ENCODE peak calls at places on chromosomes 7 and 10, in seven cellular contexts. One of them, this sample, is unnamed.

GRCh38 chr7:151742713-151743480 is 134.0 kb downstream of the PRKAG2 start:
- DNase-seq in ovary: no peak
- DNase-seq in vagina: no peak
- DNase-seq in suprapubic skin: no peak
- DNase-seq in mucosa of descending colon: no peak
- DNase-seq in IMR-90: no peak
- DNase-seq in OCI-LY7: no peak
- DNase-seq in this sample: no peak

GRCh38 chr10:132640326-132641125 is 102.9 kb downstream of the INPP5A start:
- DNase-seq in ovary: no peak
- DNase-seq in vagina: no peak
- DNase-seq in suprapubic skin: peak; percentile 46
- DNase-seq in mucosa of descending colon: peak; percentile 20
- DNase-seq in IMR-90: no peak
- DNase-seq in OCI-LY7: no peak
- DNase-seq in this sample: no peak

GRCh38 chr7:105010538-105011523 is 3.2 kb upstream of the KMT2E start:
- DNase-seq in ovary: no peak
- DNase-seq in vagina: no peak
- DNase-seq in suprapubic skin: no peak
- DNase-seq in mucosa of descending colon: no peak
- DNase-seq in IMR-90: peak; percentile 29
- DNase-seq in OCI-LY7: peak; percentile 44
- DNase-seq in this sample: no peak

GRCh38 chr7:94145602-94146001 is 141.4 kb upstream of the BET1 start:
- DNase-seq in ovary: no peak
- DNase-seq in vagina: no peak
- DNase-seq in suprapubic skin: no peak
- DNase-seq in mucosa of descending colon: no peak
- DNase-seq in IMR-90: peak; percentile 52
- DNase-seq in OCI-LY7: no peak
- DNase-seq in this sample: no peak

GRCh38 chr10:15254808-15255655 is 86.5 kb upstream of the NMT2 start:
- DNase-seq in ovary: no peak
- DNase-seq in vagina: no peak
- DNase-seq in suprapubic skin: no peak
- DNase-seq in mucosa of descending colon: no peak
- DNase-seq in IMR-90: no peak
- DNase-seq in OCI-LY7: no peak
- DNase-seq in this sample: no peak

GRCh38 chr7:192035-192649 is at the start of gene FAM20C:
- DNase-seq in ovary: peak; percentile 88
- DNase-seq in vagina: no peak
- DNase-seq in suprapubic skin: peak; percentile 87
- DNase-seq in mucosa of descending colon: peak; percentile 87
- DNase-seq in IMR-90: peak; percentile 79
- DNase-seq in OCI-LY7: no peak
- DNase-seq in this sample: peak; percentile 85

GRCh38 chr10:82037076-82037475 is 162.1 kb downstream of the NRG3 start:
- DNase-seq in ovary: no peak
- DNase-seq in vagina: no peak
- DNase-seq in suprapubic skin: no peak
- DNase-seq in mucosa of descending colon: peak; percentile 11
- DNase-seq in IMR-90: no peak
- DNase-seq in OCI-LY7: no peak
- DNase-seq in this sample: peak; percentile 58

GRCh38 chr10:70319183-70319582 is 35.4 kb upstream of the NPFFR1 start:
- DNase-seq in ovary: no peak
- DNase-seq in vagina: no peak
- DNase-seq in suprapubic skin: no peak
- DNase-seq in mucosa of descending colon: no peak
- DNase-seq in IMR-90: no peak
- DNase-seq in OCI-LY7: no peak
- DNase-seq in this sample: no peak

GRCh38 chr10:4073912-4074311 is 288.9 kb upstream of the KLF6 start:
- DNase-seq in ovary: no peak
- DNase-seq in vagina: peak; percentile 49
- DNase-seq in suprapubic skin: no peak
- DNase-seq in mucosa of descending colon: no peak
- DNase-seq in IMR-90: peak; percentile 62
- DNase-seq in OCI-LY7: no peak
- DNase-seq in this sample: peak; percentile 31

GRCh38 chr10:44352316-44353127 is 32.4 kb downstream of the CXCL12 start:
- DNase-seq in ovary: peak; percentile 45
- DNase-seq in vagina: no peak
- DNase-seq in suprapubic skin: no peak
- DNase-seq in mucosa of descending colon: peak; percentile 53
- DNase-seq in IMR-90: peak; percentile 80
- DNase-seq in OCI-LY7: no peak
- DNase-seq in this sample: no peak

GRCh38 chr7:113892818-113893217 is 26.0 kb downstream of the PPP1R3A start:
- DNase-seq in ovary: no peak
- DNase-seq in vagina: no peak
- DNase-seq in suprapubic skin: no peak
- DNase-seq in mucosa of descending colon: no peak
- DNase-seq in IMR-90: no peak
- DNase-seq in OCI-LY7: no peak
- DNase-seq in this sample: no peak

GRCh38 chr10:121935702-121936101 is 7.9 kb upstream of the ATE1 start:
- DNase-seq in ovary: no peak
- DNase-seq in vagina: no peak
- DNase-seq in suprapubic skin: no peak
- DNase-seq in mucosa of descending colon: peak; percentile 84
- DNase-seq in IMR-90: no peak
- DNase-seq in OCI-LY7: no peak
- DNase-seq in this sample: no peak

GRCh38 chr10:10785627-10786333 is 231.9 kb upstream of the CELF2 start:
- DNase-seq in ovary: no peak
- DNase-seq in vagina: no peak
- DNase-seq in suprapubic skin: no peak
- DNase-seq in mucosa of descending colon: no peak
- DNase-seq in IMR-90: peak; percentile 67
- DNase-seq in OCI-LY7: no peak
- DNase-seq in this sample: no peak

GRCh38 chr10:108775911-108776475 is 1147.3 kb downstream of the XPNPEP1 start:
- DNase-seq in ovary: no peak
- DNase-seq in vagina: no peak
- DNase-seq in suprapubic skin: no peak
- DNase-seq in mucosa of descending colon: no peak
- DNase-seq in IMR-90: peak; percentile 45
- DNase-seq in OCI-LY7: no peak
- DNase-seq in this sample: no peak

GRCh38 chr10:129605986-129606518 is 139.0 kb downstream of the MGMT start:
- DNase-seq in ovary: no peak
- DNase-seq in vagina: no peak
- DNase-seq in suprapubic skin: no peak
- DNase-seq in mucosa of descending colon: no peak
- DNase-seq in IMR-90: no peak
- DNase-seq in OCI-LY7: no peak
- DNase-seq in this sample: no peak

GRCh38 chr7:27606270-27607209 is 56.1 kb downstream of the HIBADH start:
- DNase-seq in ovary: no peak
- DNase-seq in vagina: no peak
- DNase-seq in suprapubic skin: no peak
- DNase-seq in mucosa of descending colon: no peak
- DNase-seq in IMR-90: peak; percentile 81
- DNase-seq in OCI-LY7: no peak
- DNase-seq in this sample: peak; percentile 10
- TF ChIP-seq CTCF in ovary: no peak
- TF ChIP-seq CTCF in vagina: no peak
- TF ChIP-seq CTCF in suprapubic skin: no peak
- TF ChIP-seq CTCF in mucosa of descending colon: no peak
- TF ChIP-seq CTCF in IMR-90: no peak
- TF ChIP-seq CTCF in OCI-LY7: no peak
- TF ChIP-seq CTCF in this sample: no peak

GRCh38 chr7:120398284-120399000 is 125.5 kb downstream of the KCND2 start:
- DNase-seq in ovary: no peak
- DNase-seq in vagina: no peak
- DNase-seq in suprapubic skin: no peak
- DNase-seq in mucosa of descending colon: no peak
- DNase-seq in IMR-90: no peak
- DNase-seq in OCI-LY7: no peak
- DNase-seq in this sample: no peak
- H3K4me3 ChIP-seq in ovary: no peak overlapping the region
- H3K4me3 ChIP-seq in vagina: no peak overlapping the region
- H3K4me3 ChIP-seq in suprapubic skin: no peak overlapping the region
- H3K4me3 ChIP-seq in mucosa of descending colon: no peak overlapping the region
- H3K4me3 ChIP-seq in IMR-90: no peak overlapping the region
- H3K4me3 ChIP-seq in OCI-LY7: no peak overlapping the region
- H3K4me3 ChIP-seq in this sample: no peak overlapping the region

GRCh38 chr10:62045765-62046521 is 144.4 kb downstream of the ARID5B start:
- DNase-seq in ovary: no peak
- DNase-seq in vagina: no peak
- DNase-seq in suprapubic skin: no peak
- DNase-seq in mucosa of descending colon: no peak
- DNase-seq in IMR-90: peak; percentile 95
- DNase-seq in OCI-LY7: peak; percentile 22
- DNase-seq in this sample: no peak

GRCh38 chr10:62044569-62044968 is 143.1 kb downstream of the ARID5B start:
- DNase-seq in ovary: no peak
- DNase-seq in vagina: no peak
- DNase-seq in suprapubic skin: no peak
- DNase-seq in mucosa of descending colon: no peak
- DNase-seq in IMR-90: no peak
- DNase-seq in OCI-LY7: no peak
- DNase-seq in this sample: no peak

GRCh38 chr10:62046522-62047239 is 145.2 kb downstream of the ARID5B start:
- DNase-seq in ovary: no peak
- DNase-seq in vagina: no peak
- DNase-seq in suprapubic skin: no peak
- DNase-seq in mucosa of descending colon: no peak
- DNase-seq in IMR-90: peak; percentile 47
- DNase-seq in OCI-LY7: peak; percentile 50
- DNase-seq in this sample: no peak

GRCh38 chr10:62040896-62041295 is 139.4 kb downstream of the ARID5B start:
- DNase-seq in ovary: no peak
- DNase-seq in vagina: no peak
- DNase-seq in suprapubic skin: no peak
- DNase-seq in mucosa of descending colon: no peak
- DNase-seq in IMR-90: no peak
- DNase-seq in OCI-LY7: no peak
- DNase-seq in this sample: no peak

GRCh38 chr10:62043493-62043938 is 142.0 kb downstream of the ARID5B start:
- DNase-seq in ovary: no peak
- DNase-seq in vagina: no peak
- DNase-seq in suprapubic skin: no peak
- DNase-seq in mucosa of descending colon: no peak
- DNase-seq in IMR-90: peak; percentile 82
- DNase-seq in OCI-LY7: peak; percentile 31
- DNase-seq in this sample: no peak
- H3K4me1 ChIP-seq in ovary: peaks cover 11% of the 10 kb centered on the region
- H3K4me1 ChIP-seq in vagina: peaks cover 75% of the 10 kb centered on the region
- H3K4me1 ChIP-seq in suprapubic skin: peaks cover 78% of the 10 kb centered on the region
- H3K4me1 ChIP-seq in mucosa of descending colon: peaks cover 49% of the 10 kb centered on the region
- H3K4me1 ChIP-seq in IMR-90: peaks cover 30% of the 10 kb centered on the region
- H3K4me1 ChIP-seq in OCI-LY7: peaks cover 90% of the 10 kb centered on the region
- H3K4me1 ChIP-seq in this sample: peaks cover 1% of the 10 kb centered on the region

DNA sequence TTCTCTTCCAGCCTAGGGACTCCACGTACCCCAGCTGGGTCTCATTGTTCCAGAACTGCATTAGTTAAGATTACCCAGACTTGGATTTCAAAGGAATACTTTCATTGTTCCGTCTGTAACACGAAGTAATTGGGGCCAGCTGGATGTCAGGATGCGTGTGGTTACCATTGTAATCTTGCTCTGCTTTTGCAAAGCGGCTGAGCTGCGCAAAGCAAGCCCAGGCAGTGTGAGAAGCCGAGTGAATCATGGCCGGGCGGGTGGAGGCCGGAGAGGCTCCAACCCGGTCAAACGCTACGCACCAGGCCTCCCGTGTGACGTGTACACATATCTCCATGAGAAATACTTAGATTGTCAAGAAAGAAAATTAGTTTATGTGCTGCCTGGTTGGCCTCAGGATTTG is 21.0 kb downstream of the LRRC17 start:
- DNase-seq in ovary: peak; percentile 89
- DNase-seq in vagina: peak; percentile 93
- DNase-seq in suprapubic skin: peak; percentile 78
- DNase-seq in mucosa of descending colon: peak; percentile 34
- DNase-seq in IMR-90: peak; percentile 97
- DNase-seq in OCI-LY7: no peak
- DNase-seq in this sample: peak; percentile 15
- TF ChIP-seq CTCF in ovary: no peak
- TF ChIP-seq CTCF in vagina: no peak
- TF ChIP-seq CTCF in suprapubic skin: no peak
- TF ChIP-seq CTCF in mucosa of descending colon: no peak
- TF ChIP-seq CTCF in IMR-90: no peak
- TF ChIP-seq CTCF in OCI-LY7: no peak
- TF ChIP-seq CTCF in this sample: no peak

This sample was measured in thyroid gland.